ENCODE peak calls at places on chromosomes 12 and 14, in five cellular contexts. Q, M, T, C and O are unnamed samples.
A peak's percentile ranks its signal among the peaks of the same experiment; 100 is the strongest.

GRCh38 chr14:57391609-57392195 is 1.3 kb downstream of the NAA30 start:
- DNase-seq in Q (no peak), M (no peak), T (no peak), C (no peak), O (no peak)

GRCh38 chr12:70557583-70558263 is 79.5 kb downstream of the PTPRB start:
- DNase-seq in Q (no peak), M (no peak), T (no peak), C (no peak), O (no peak)

GRCh38 chr12:4873947-4874346 is 35.8 kb upstream of the KCNA1 start:
- DNase-seq in Q (no peak), M (no peak), T (no peak), C (no peak), O (no peak)

GRCh38 chr12:53971129-53971528 is 1.8 kb upstream of the HOXC11 start:
- DNase-seq in Q (no peak), M (no peak), T (no peak), C (no peak), O (no peak)

GRCh38 chr12:95805864-95806669 is 15.5 kb upstream of the NTN4 start:
- DNase-seq in Q (peak; percentile 60), M (no peak), T (peak; percentile 97), C (no peak), O (no peak)

GRCh38 chr12:78388461-78388860 is 476.1 kb upstream of the SYT1 start:
- DNase-seq in Q (no peak), M (no peak), T (no peak), C (no peak), O (no peak)

GRCh38 chr14:59116984-59117415 is 71.5 kb upstream of the DAAM1 start:
- DNase-seq in Q (peak; percentile 89), M (no peak), T (no peak), C (no peak), O (no peak)

GRCh38 chr14:77031680-77032482 is 3.4 kb upstream of the IRF2BPL start:
- DNase-seq in Q (no peak), M (peak; percentile 51), T (no peak), C (peak; percentile 91), O (no peak)

GRCh38 chr14:103319422-103319821 is 14.6 kb upstream of the EIF5 start:
- DNase-seq in Q (no peak), M (peak; percentile 41), T (no peak), C (no peak), O (no peak)
- H3K27ac ChIP-seq in Q (no peak overlapping the region), M (peak overlapping the region; percentile 57), T (no peak overlapping the region), C (no peak overlapping the region), O (no peak overlapping the region)

GRCh38 chr14:74863274-74863673 is 12.7 kb downstream of the PROX2 start:
- DNase-seq in Q (no peak), M (no peak), T (no peak), C (no peak), O (no peak)

GRCh38 chr14:74860899-74861733 is 14.8 kb downstream of the PROX2 start:
- DNase-seq in Q (peak; percentile 69), M (peak; percentile 93), T (peak; percentile 55), C (peak; percentile 92), O (peak; percentile 86)

GRCh38 chr14:74860179-74860578 is 15.8 kb downstream of the PROX2 start:
- DNase-seq in Q (no peak), M (no peak), T (no peak), C (no peak), O (no peak)

GRCh38 chr14:74859757-74860156 is 16.2 kb downstream of the PROX2 start:
- DNase-seq in Q (no peak), M (no peak), T (no peak), C (no peak), O (no peak)

GRCh38 chr14:74861734-74862090 is 14.2 kb downstream of the PROX2 start:
- DNase-seq in Q (no peak), M (no peak), T (no peak), C (no peak), O (no peak)
- TF ChIP-seq POLR2AphosphoS5 in Q (no peak), M (no peak), T (no peak), C (no peak), O (no peak)

DNA sequence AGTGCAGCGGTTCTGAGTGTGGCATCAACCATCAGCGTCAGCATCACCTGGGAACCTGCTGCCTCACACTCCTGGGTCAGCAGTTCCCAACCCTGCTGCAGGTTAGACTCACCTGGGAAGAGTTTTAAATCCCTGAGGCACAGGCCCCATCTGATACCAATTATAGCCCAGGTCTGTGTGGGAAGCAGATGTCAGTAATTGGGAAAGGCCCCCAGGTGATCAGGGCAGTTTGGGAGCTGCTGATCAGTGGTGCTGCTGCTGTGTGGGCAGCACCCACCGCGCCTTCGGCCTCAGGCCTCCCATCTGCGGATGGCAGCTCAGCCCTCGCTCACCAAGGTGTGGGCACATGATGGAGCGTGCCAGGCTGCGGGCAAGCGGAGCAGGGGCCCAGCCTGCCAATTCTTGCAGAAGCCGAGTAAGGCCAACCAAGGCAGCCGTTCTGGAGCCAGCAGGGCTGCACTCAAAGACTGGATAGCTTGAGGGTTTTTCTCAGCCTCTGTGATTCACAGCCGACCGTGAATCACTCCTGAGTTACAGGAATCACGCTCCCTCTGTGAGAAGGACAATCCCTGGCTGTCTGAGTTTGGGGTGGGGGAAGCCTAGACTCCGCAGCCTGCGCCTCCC is 155.6 kb upstream of the SFSWAP start:
- DNase-seq in Q (no peak), M (no peak), T (no peak), C (no peak), O (no peak)
- H3K4me1 ChIP-seq in Q (no peaks in the 10 kb centered on the region), M (no peaks in the 10 kb centered on the region), T (no peaks in the 10 kb centered on the region), C (no peaks in the 10 kb centered on the region), O (no peaks in the 10 kb centered on the region)

DNA sequence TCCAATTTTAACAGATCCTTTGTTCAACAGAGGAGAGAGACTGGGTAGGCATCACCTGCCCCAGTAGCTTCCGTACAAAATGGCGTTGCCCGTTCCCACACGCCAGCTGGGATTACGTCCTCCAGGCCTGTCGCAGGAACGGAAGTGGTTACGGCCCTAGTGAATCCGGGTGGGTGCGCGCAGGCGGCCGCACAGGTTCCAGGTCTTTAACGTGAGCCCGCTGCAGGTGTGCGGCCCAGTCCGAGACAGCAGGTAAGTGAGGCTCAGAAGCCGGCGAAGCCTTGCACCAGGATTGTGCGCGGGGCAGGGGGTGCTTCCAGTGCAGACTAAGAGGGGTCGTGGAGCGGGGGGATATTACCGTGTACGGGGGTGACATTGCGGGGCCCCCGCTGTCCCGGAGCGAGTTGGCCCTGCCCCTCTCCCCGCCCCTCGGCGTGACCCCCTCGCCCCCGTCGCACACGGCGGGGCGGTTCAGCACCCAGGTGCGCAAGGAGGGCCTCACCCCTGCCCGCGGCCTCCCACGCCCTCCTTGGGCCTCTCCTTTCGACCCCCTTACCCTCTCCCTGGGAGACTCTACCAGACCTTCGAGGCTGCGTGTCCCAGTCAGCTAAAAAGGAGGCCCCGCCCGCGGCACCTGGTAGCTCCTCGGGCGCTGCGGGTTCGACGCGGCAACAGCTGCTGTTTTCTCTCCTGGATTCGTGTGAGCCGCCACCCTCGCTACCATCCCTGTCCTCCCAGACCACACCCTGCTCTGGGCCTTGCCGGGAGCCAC is at the start of gene EXD2:
- DNase-seq in Q (peak; percentile 91), M (peak; percentile 93), T (peak; percentile 39), C (peak; percentile 94), O (peak; percentile 90)
- H3K27ac ChIP-seq in Q (peak within 1 kb of the TSS; percentile 81), M (peak within 1 kb of the TSS; percentile 87), T (peak within 1 kb of the TSS; percentile 69), C (peak within 1 kb of the TSS; percentile 80), O (peak within 1 kb of the TSS; percentile 83)

DNA sequence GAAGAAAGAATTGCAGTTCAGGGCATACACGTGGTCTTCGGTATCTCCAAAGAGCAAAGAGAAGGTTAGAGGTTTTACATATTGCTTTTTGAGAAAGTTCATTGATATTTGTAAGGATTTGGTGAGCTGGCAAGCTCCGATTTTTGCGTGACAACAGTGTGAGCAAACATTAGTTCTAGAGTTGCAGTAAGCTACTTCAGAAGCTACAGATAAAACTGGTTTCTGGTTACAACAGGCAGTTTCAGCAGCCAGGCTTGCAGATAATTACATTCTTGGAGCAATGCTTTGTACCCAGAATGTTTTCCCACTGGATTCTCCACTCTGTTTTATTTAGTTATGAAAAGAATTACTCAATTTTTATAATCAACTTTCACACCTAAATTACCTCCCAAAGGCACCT is 28.2 kb downstream of the KLRK1 start:
- DNase-seq in Q (no peak), M (no peak), T (no peak), C (no peak), O (no peak)
- TF ChIP-seq POLR2AphosphoS5 in Q (no peak), M (no peak), T (no peak), C (no peak), O (peak; percentile 9)

DNA sequence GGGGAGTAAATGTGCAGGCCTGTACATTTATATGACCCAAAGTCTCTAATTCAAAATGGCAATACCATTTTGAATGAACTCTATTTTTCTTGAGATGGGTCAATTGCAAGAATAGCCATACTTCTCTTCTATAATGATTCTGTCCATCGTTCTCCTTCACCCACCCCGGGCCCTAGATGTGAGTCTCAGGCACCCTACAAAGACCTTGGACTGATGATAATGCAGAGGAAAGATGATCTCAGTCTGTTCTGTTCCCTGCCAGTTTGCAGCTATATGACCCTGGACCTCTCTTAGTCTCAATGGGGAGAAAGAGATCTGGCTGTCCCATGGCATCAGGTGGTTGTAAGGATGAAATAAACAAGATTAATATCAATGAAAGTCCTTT is 30.1 kb downstream of the VCPKMT start:
- DNase-seq in Q (no peak), M (no peak), T (no peak), C (no peak), O (no peak)
- H3K4me1 ChIP-seq in Q (no peaks in the 10 kb centered on the region), M (no peaks in the 10 kb centered on the region), T (no peaks in the 10 kb centered on the region), C (no peaks in the 10 kb centered on the region), O (no peaks in the 10 kb centered on the region)

DNA sequence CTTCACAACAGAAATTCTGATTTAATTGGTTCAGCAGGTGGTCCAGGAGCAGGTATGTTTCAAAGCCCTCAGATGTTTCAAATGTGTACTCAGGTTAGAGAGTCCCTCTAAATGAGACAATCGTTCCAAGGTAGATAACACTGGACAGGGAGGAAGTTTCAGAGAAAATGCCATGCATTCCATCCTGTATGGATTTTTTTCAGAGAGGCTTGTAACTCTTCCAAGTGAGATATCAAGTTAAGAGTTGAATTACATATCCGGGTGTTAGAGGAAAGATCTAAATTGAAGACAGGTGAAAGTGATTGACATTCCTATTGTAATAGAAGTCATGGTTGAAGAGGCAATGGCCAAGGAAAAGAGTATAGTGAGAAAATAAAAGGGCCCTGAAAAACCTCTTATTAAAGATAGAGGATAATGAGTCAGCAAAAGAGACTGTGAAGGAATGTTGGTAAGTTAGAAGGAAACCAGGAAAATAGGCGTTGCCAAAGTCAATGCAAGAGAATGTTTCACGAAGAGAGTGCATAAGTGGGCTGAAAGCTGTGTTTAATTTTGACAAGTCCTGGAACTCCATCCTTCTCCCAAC is 105.8 kb downstream of the BMP4 start:
- DNase-seq in Q (peak; percentile 40), M (no peak), T (no peak), C (no peak), O (no peak)
- H3K27ac ChIP-seq in Q (peak overlapping the region; percentile 88), M (no peak overlapping the region), T (no peak overlapping the region), C (no peak overlapping the region), O (no peak overlapping the region)